ENCODE peak calls at places on chromosomes 12 and 14, in ten cellular contexts. I is B cell, P is tibial artery, G is mucosa of descending colon, R is glutamatergic neuron, D is endothelial cell of umbilical vein, E is epithelial cell of esophagus, M is PC-3, Q is neural progenitor cell, S is RWPE1. O is an unnamed sample.

GRCh38 chr14:77407158-77407557 is 16.2 kb downstream of the NOXRED1 start:
- DNase-seq in I (no peak), P (no peak), G (no peak), R (no peak), D (no peak), E (no peak), M (no peak), Q (no peak), S (no peak), O (no peak)

GRCh38 chr12:11653215-11653753 is 3.8 kb downstream of the ETV6 start:
- DNase-seq in I (no peak), P (no peak), G (peak; percentile 28), R (no peak), D (peak; percentile 39), E (no peak), M (no peak), Q (no peak), S (no peak), O (no peak)

GRCh38 chr12:129607756-129608155 is 296.1 kb downstream of the TMEM132D start:
- DNase-seq in I (no peak), P (no peak), G (no peak), R (no peak), D (no peak), E (no peak), M (no peak), Q (no peak), S (no peak), O (no peak)

GRCh38 chr14:95502381-95502950 is 14.0 kb downstream of the SYNE3 start:
- DNase-seq in I (no peak), P (no peak), G (no peak), R (no peak), D (no peak), E (no peak), M (no peak), Q (no peak), S (no peak), O (no peak)

GRCh38 chr12:124451637-124452243 is 115.7 kb downstream of the NCOR2 start:
- DNase-seq in I (no peak), P (no peak), G (no peak), R (peak; percentile 61), D (no peak), E (no peak), M (no peak), Q (no peak), S (no peak), O (no peak)

GRCh38 chr12:52884526-52885293 is 20.2 kb downstream of the KRT8 start:
- DNase-seq in I (peak; percentile 73), P (peak; percentile 84), G (peak; percentile 90), R (peak; percentile 91), D (peak; percentile 60), E (peak; percentile 55), M (peak; percentile 80), Q (peak; percentile 83), S (peak; percentile 69), O (peak; percentile 77)

GRCh38 chr12:94644622-94645021 is 5.7 kb downstream of the TMCC3 start:
- DNase-seq in I (no peak), P (no peak), G (no peak), R (no peak), D (peak; percentile 78), E (peak; percentile 93), M (peak; percentile 92), Q (no peak), S (peak; percentile 65), O (peak; percentile 82)

GRCh38 chr12:52362118-52362726 is 5.1 kb downstream of the KRT85 start:
- DNase-seq in I (no peak), P (peak; percentile 56), G (no peak), R (no peak), D (no peak), E (no peak), M (no peak), Q (no peak), S (no peak), O (peak; percentile 19)

GRCh38 chr12:117472983-117473382 is 111.6 kb upstream of the NOS1 start:
- DNase-seq in I (no peak), P (no peak), G (peak; percentile 8), R (peak; percentile 78), D (peak; percentile 16), E (no peak), M (peak; percentile 33), Q (peak; percentile 83), S (no peak), O (peak; percentile 30)

GRCh38 chr14:103185051-103186027 is 62.1 kb downstream of the TNFAIP2 start:
- DNase-seq in I (no peak), P (peak; percentile 9), G (no peak), R (no peak), D (peak; percentile 71), E (peak; percentile 77), M (peak; percentile 80), Q (peak; percentile 53), S (peak; percentile 70), O (peak; percentile 67)

GRCh38 chr12:71393625-71394024 is 46.0 kb upstream of the LGR5 start:
- DNase-seq in I (no peak), P (no peak), G (no peak), R (no peak), D (no peak), E (no peak), M (no peak), Q (no peak), S (no peak), O (no peak)

GRCh38 chr12:109531411-109531810 is 41.9 kb downstream of the MMAB start:
- DNase-seq in I (peak; percentile 29), P (no peak), G (no peak), R (no peak), D (no peak), E (no peak), M (no peak), Q (no peak), S (no peak), O (no peak)

GRCh38 chr12:55877824-55878223 is 35.1 kb upstream of the MMP19 start:
- DNase-seq in I (no peak), P (no peak), G (no peak), R (no peak), D (no peak), E (no peak), M (no peak), Q (no peak), S (no peak), O (no peak)
- TF ChIP-seq CTCF in I (no peak), P (no peak), G (no peak), R (no peak), D (no peak), E (no peak), M (no peak), Q (no peak), S (no peak), O (no peak)

GRCh38 chr14:104977008-104977680 is 1.0 kb downstream of the AHNAK2 start:
- DNase-seq in I (no peak), P (peak; percentile 74), G (peak; percentile 24), R (no peak), D (no peak), E (no peak), M (peak; percentile 23), Q (no peak), S (no peak), O (peak; percentile 37)

GRCh38 chr14:104974665-104975390 is 3.3 kb downstream of the AHNAK2 start:
- DNase-seq in I (no peak), P (peak; percentile 65), G (no peak), R (peak; percentile 19), D (no peak), E (no peak), M (no peak), Q (no peak), S (no peak), O (no peak)

GRCh38 chr14:104977681-104978647 is at the start of gene AHNAK2:
- DNase-seq in I (no peak), P (peak; percentile 83), G (peak; percentile 78), R (peak; percentile 94), D (peak; percentile 68), E (peak; percentile 88), M (peak; percentile 92), Q (peak; percentile 96), S (peak; percentile 73), O (peak; percentile 76)

GRCh38 chr14:104975481-104976197 is 2.5 kb downstream of the AHNAK2 start:
- DNase-seq in I (no peak), P (no peak), G (peak; percentile 7), R (peak; percentile 58), D (no peak), E (no peak), M (no peak), Q (peak; percentile 71), S (no peak), O (no peak)

DNA sequence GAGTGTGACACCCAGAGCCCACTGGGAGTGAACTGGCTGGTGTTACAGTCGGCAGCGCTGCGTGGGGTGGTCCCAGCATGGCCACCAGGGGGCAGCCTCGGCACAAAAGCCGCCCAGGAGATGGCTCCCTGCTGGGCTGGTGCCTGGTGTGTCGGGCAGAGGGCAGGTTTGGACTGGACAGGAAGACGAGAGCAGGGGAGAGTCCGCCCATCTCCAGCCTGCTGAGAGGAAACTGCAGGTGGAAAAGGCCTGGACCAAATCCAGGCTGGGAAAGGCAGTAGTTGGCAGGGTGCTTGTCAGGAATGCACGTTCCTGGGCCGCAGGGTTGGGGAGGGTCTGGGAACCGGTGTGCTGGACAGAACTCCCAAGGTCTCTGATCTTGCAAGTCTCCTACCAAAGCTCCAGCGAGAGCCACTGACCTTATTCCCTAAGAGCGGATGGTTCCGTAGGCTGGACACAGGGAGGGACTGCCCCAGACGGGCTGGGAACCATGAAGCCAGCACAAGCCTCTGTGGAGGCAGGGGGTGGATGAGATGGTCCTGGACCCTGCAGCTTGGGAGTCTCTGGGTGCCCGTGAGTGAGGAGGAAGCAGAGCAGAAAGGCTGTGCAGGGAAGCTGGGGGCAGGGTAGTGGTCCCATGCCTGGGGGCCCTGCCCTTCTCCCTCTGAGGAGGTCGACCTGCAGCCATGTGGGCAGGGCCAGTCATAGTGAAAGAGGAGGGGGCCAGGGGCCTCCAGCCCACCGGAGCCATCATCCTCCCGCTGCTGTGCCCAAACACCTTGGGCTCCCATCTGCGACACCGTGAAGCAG is 1.8 kb downstream of the AHNAK2 start:
- DNase-seq in I (peak; percentile 82), P (peak; percentile 90), G (peak; percentile 91), R (peak; percentile 92), D (peak; percentile 74), E (peak; percentile 87), M (peak; percentile 88), Q (peak; percentile 85), S (peak; percentile 66), O (peak; percentile 93)
- TF ChIP-seq CTCF in I (peak; percentile 91), P (peak; percentile 86), G (peak; percentile 93), R (peak; percentile 98), D (peak; percentile 90), E (peak; percentile 86), M (peak; percentile 85), Q (peak; percentile 76), S (peak; percentile 93), O (peak; percentile 98)

DNA sequence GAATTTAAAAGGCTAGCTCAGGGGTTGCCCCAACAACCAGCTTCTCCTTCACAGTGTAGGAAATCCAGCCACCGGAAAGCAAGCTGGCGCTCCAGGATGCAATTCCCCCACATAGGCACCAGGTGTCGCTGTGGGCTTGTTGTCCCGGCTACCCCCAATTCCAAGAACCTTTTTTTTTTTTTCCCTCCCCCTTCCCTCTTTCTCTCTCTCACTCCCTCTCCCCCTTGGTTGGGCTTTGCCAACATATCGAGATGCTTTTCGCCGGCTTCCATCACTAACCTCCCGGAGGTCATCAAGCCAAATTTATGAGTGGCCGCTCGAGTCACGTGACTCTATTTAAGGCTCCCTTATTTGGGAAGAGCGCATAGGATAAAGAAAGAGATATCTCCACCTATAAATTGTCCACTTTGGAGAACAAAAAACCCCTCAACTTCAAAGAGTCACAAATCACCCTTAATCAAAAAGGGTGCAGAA is at the start of gene HOXC5:
- DNase-seq in I (peak; percentile 57), P (peak; percentile 86), G (peak; percentile 73), R (peak; percentile 80), D (peak; percentile 37), E (peak; percentile 70), M (peak; percentile 84), Q (peak; percentile 85), S (peak; percentile 82), O (peak; percentile 88)
- TF ChIP-seq CTCF in I (peak; percentile 93), P (peak; percentile 94), G (peak; percentile 74), R (peak; percentile 99), D (peak; percentile 81), E (peak; percentile 91), M (peak; percentile 97), Q (peak; percentile 96), S (peak; percentile 92), O (peak; percentile 98)

GRCh38 chr12:121712462-121713256 is at the start of gene TMEM120B:
- DNase-seq in I (peak; percentile 85), P (peak; percentile 93), G (peak; percentile 87), R (peak; percentile 91), D (peak; percentile 76), E (peak; percentile 79), M (peak; percentile 87), Q (peak; percentile 86), S (peak; percentile 81), O (peak; percentile 70)
- TF ChIP-seq CTCF in I (no peak), P (peak; percentile 7), G (no peak), R (peak; percentile 20), D (no peak), E (no peak), M (peak; percentile 13), Q (peak; percentile 44), S (no peak), O (no peak)

O was measured in MCF 10A.